ENCODE peak calls at places on chromosomes 13 and 19, in eight cellular contexts. One of them, this sample, is unnamed.

GRCh38 chr13:63605403-63605802 is 2189.8 kb upstream of the PCDH20 start:
- DNase-seq in HTR-8/SVneo: no peak
- DNase-seq in EL: no peak
- DNase-seq in T follicular helper cell: no peak
- DNase-seq in psoas muscle: no peak
- DNase-seq in HEK293T: no peak
- DNase-seq in cardiac fibroblast: no peak
- DNase-seq in NCI-H1417: no peak
- DNase-seq in this sample: no peak

GRCh38 chr19:52660981-52661380 is 22.8 kb upstream of the ZNF83 start:
- DNase-seq in HTR-8/SVneo: no peak
- DNase-seq in EL: peak; percentile 73
- DNase-seq in cardiac fibroblast: peak; percentile 14
- DNase-seq in T follicular helper cell: no peak
- DNase-seq in psoas muscle: no peak
- DNase-seq in NCI-H1417: no peak
- DNase-seq in HEK293T: no peak
- DNase-seq in this sample: no peak

GRCh38 chr13:95641961-95642621 is 2.4 kb downstream of the DZIP1 start:
- DNase-seq in NCI-H1417: peak; percentile 14
- DNase-seq in T follicular helper cell: no peak
- DNase-seq in HEK293T: no peak
- DNase-seq in HTR-8/SVneo: no peak
- DNase-seq in cardiac fibroblast: peak; percentile 62
- DNase-seq in psoas muscle: peak; percentile 58
- DNase-seq in EL: peak; percentile 64
- DNase-seq in this sample: peak; percentile 73

GRCh38 chr13:97121894-97122293 is 100.2 kb upstream of the MBNL2 start:
- DNase-seq in HTR-8/SVneo: no peak
- DNase-seq in EL: peak; percentile 56
- DNase-seq in cardiac fibroblast: peak; percentile 34
- DNase-seq in T follicular helper cell: no peak
- DNase-seq in psoas muscle: no peak
- DNase-seq in NCI-H1417: no peak
- DNase-seq in HEK293T: no peak
- DNase-seq in this sample: no peak

GRCh38 chr13:76330216-76330615 is 556.0 kb downstream of the KCTD12 start:
- DNase-seq in HEK293T: no peak
- DNase-seq in HTR-8/SVneo: no peak
- DNase-seq in T follicular helper cell: no peak
- DNase-seq in cardiac fibroblast: no peak
- DNase-seq in NCI-H1417: no peak
- DNase-seq in psoas muscle: no peak
- DNase-seq in EL: no peak
- DNase-seq in this sample: no peak

GRCh38 chr19:12668937-12669271 is 2.3 kb downstream of the WDR83 start:
- DNase-seq in T follicular helper cell: peak; percentile 71
- DNase-seq in HEK293T: no peak
- DNase-seq in HTR-8/SVneo: peak; percentile 33
- DNase-seq in psoas muscle: peak; percentile 80
- DNase-seq in EL: peak; percentile 75
- DNase-seq in cardiac fibroblast: peak; percentile 57
- DNase-seq in NCI-H1417: no peak
- DNase-seq in this sample: peak; percentile 59

GRCh38 chr19:10634430-10634829 is 9.1 kb downstream of the SLC44A2 start:
- DNase-seq in NCI-H1417: no peak
- DNase-seq in EL: no peak
- DNase-seq in T follicular helper cell: no peak
- DNase-seq in psoas muscle: no peak
- DNase-seq in cardiac fibroblast: no peak
- DNase-seq in HTR-8/SVneo: no peak
- DNase-seq in HEK293T: no peak
- DNase-seq in this sample: no peak

GRCh38 chr19:42131149-42132029 is 857 bp downstream of the POU2F2 start:
- DNase-seq in cardiac fibroblast: no peak
- DNase-seq in NCI-H1417: no peak
- DNase-seq in HEK293T: no peak
- DNase-seq in T follicular helper cell: no peak
- DNase-seq in EL: no peak
- DNase-seq in psoas muscle: peak; percentile 15
- DNase-seq in HTR-8/SVneo: no peak
- DNase-seq in this sample: no peak

GRCh38 chr19:5895890-5896289 is 7.7 kb downstream of the NDUFA11 start:
- DNase-seq in psoas muscle: no peak
- DNase-seq in HEK293T: no peak
- DNase-seq in cardiac fibroblast: no peak
- DNase-seq in NCI-H1417: no peak
- DNase-seq in T follicular helper cell: no peak
- DNase-seq in EL: no peak
- DNase-seq in HTR-8/SVneo: no peak
- DNase-seq in this sample: no peak

GRCh38 chr19:40280608-40281221 is 4.4 kb downstream of the AKT2 start:
- DNase-seq in psoas muscle: peak; percentile 59
- DNase-seq in T follicular helper cell: no peak
- DNase-seq in HTR-8/SVneo: no peak
- DNase-seq in cardiac fibroblast: no peak
- DNase-seq in NCI-H1417: no peak
- DNase-seq in EL: no peak
- DNase-seq in HEK293T: no peak
- DNase-seq in this sample: no peak

GRCh38 chr13:74324338-74324737 is 190.1 kb upstream of the KLF12 start:
- DNase-seq in psoas muscle: no peak
- DNase-seq in EL: no peak
- DNase-seq in cardiac fibroblast: no peak
- DNase-seq in HTR-8/SVneo: no peak
- DNase-seq in NCI-H1417: no peak
- DNase-seq in T follicular helper cell: no peak
- DNase-seq in HEK293T: peak; percentile 74
- DNase-seq in this sample: no peak

GRCh38 chr13:29887030-29887557 is 36.7 kb upstream of the UBL3 start:
- DNase-seq in cardiac fibroblast: no peak
- DNase-seq in T follicular helper cell: no peak
- DNase-seq in NCI-H1417: no peak
- DNase-seq in HEK293T: no peak
- DNase-seq in EL: no peak
- DNase-seq in HTR-8/SVneo: no peak
- DNase-seq in psoas muscle: no peak
- DNase-seq in this sample: no peak

GRCh38 chr19:50795665-50796073 is 5.5 kb downstream of the ACP4 start:
- DNase-seq in T follicular helper cell: no peak
- DNase-seq in cardiac fibroblast: no peak
- DNase-seq in psoas muscle: no peak
- DNase-seq in NCI-H1417: no peak
- DNase-seq in HTR-8/SVneo: no peak
- DNase-seq in HEK293T: no peak
- DNase-seq in EL: peak; percentile 15
- DNase-seq in this sample: no peak

GRCh38 chr13:53788286-53788685 is 759.7 kb downstream of the OLFM4 start:
- DNase-seq in cardiac fibroblast: no peak
- DNase-seq in EL: no peak
- DNase-seq in HEK293T: no peak
- DNase-seq in psoas muscle: no peak
- DNase-seq in HTR-8/SVneo: no peak
- DNase-seq in T follicular helper cell: no peak
- DNase-seq in NCI-H1417: no peak
- DNase-seq in this sample: no peak

GRCh38 chr13:114130708-114131580 is 1.5 kb downstream of the RASA3 start:
- DNase-seq in cardiac fibroblast: peak; percentile 91
- DNase-seq in T follicular helper cell: peak; percentile 56
- DNase-seq in NCI-H1417: peak; percentile 88
- DNase-seq in EL: peak; percentile 94
- DNase-seq in HTR-8/SVneo: peak; percentile 53
- DNase-seq in HEK293T: no peak
- DNase-seq in psoas muscle: peak; percentile 90
- DNase-seq in this sample: peak; percentile 57

GRCh38 chr13:42354246-42355117 is 82.5 kb downstream of the AKAP11 start:
- DNase-seq in HTR-8/SVneo: no peak
- DNase-seq in EL: peak; percentile 39
- DNase-seq in cardiac fibroblast: peak; percentile 88
- DNase-seq in psoas muscle: no peak
- DNase-seq in HEK293T: no peak
- DNase-seq in T follicular helper cell: peak; percentile 10
- DNase-seq in NCI-H1417: no peak
- DNase-seq in this sample: peak; percentile 33

This sample was measured in cardiac muscle cell.